ENCODE peak calls at places on chromosome 1, in six cellular contexts. U is T-helper 1 cell, R is T-helper 17 cell, L is A549, S is ELF-1, K is SHP77. J is an unnamed sample.

GRCh38 chr1:94000531-94001282 is 91.5 kb upstream of the GCLM start:
- DNase-seq in K (no peak), R (no peak), U (no peak), L (no peak), S (no peak), J (peak; percentile 26)

GRCh38 chr1:34800214-34800613 is 7.4 kb downstream of the GJA4 start:
- DNase-seq in R (no peak), K (no peak), L (no peak), U (no peak), S (no peak), J (no peak)

GRCh38 chr1:22472596-22472995 is 20.9 kb downstream of the ZBTB40 start:
- DNase-seq in K (no peak), S (peak; percentile 23), U (no peak), R (no peak), L (no peak), J (no peak)

GRCh38 chr1:2105781-2106524 is 55.7 kb downstream of the PRKCZ start:
- DNase-seq in K (no peak), L (no peak), S (no peak), R (no peak), U (no peak), J (no peak)

GRCh38 chr1:51336711-51337110 is 6.3 kb upstream of the TTC39A start:
- DNase-seq in S (no peak), L (no peak), U (no peak), K (no peak), R (no peak), J (no peak)

GRCh38 chr1:96520542-96520941 is 201.0 kb upstream of the PTBP2 start:
- DNase-seq in L (no peak), R (no peak), K (no peak), U (no peak), S (no peak), J (no peak)

GRCh38 chr1:81949421-81949820 is 148.7 kb downstream of the ADGRL2 start:
- DNase-seq in U (no peak), S (no peak), L (no peak), R (no peak), K (no peak), J (no peak)

GRCh38 chr1:20484526-20485462 is 1.2 kb downstream of the CAMK2N1 start:
- DNase-seq in K (no peak), R (no peak), L (no peak), S (peak; percentile 27), U (no peak), J (no peak)

GRCh38 chr1:24897263-24898151 is 32.6 kb downstream of the RUNX3 start:
- DNase-seq in K (no peak), U (no peak), S (no peak), L (no peak), R (no peak), J (no peak)

GRCh38 chr1:194755241-194755953 is 1569.0 kb upstream of the B3GALT2 start:
- DNase-seq in L (no peak), R (no peak), K (no peak), S (no peak), U (no peak), J (no peak)

GRCh38 chr1:21685944-21686678 is 17.0 kb upstream of the RAP1GAP start:
- DNase-seq in L (no peak), R (no peak), S (no peak), K (no peak), U (no peak), J (no peak)

GRCh38 chr1:246782120-246782900 is 58.1 kb downstream of the SCCPDH start:
- DNase-seq in K (peak; percentile 83), R (no peak), S (no peak), U (no peak), L (no peak), J (no peak)

GRCh38 chr1:17844146-17844826 is 89.2 kb downstream of the ACTL8 start:
- DNase-seq in R (no peak), L (no peak), S (no peak), K (no peak), U (no peak), J (no peak)

GRCh38 chr1:40848530-40849189 is 13.5 kb downstream of the CITED4 start:
- DNase-seq in R (no peak), U (no peak), S (peak; percentile 84), L (peak; percentile 74), K (peak; percentile 69), J (peak; percentile 74)

GRCh38 chr1:172951728-172952365 is 98.9 kb downstream of the TNFSF18 start:
- DNase-seq in U (no peak), K (no peak), L (no peak), R (no peak), S (no peak), J (no peak)

GRCh38 chr1:15090373-15090772 is 63.2 kb upstream of the TMEM51 start:
- DNase-seq in R (no peak), U (no peak), S (peak; percentile 84), K (peak; percentile 75), L (no peak), J (no peak)

GRCh38 chr1:38875811-38876210 is 2.7 kb upstream of the MYCBP start:
- DNase-seq in K (no peak), R (no peak), U (no peak), S (no peak), L (no peak), J (no peak)

GRCh38 chr1:59178339-59178744 is 118.6 kb upstream of the FGGY start:
- DNase-seq in R (no peak), S (no peak), L (no peak), K (no peak), U (no peak), J (no peak)

GRCh38 chr1:165235158-165235776 is 121.2 kb downstream of the LMX1A start:
- DNase-seq in S (peak; percentile 34), L (no peak), R (no peak), K (no peak), U (no peak), J (no peak)

GRCh38 chr1:81731989-81732388 is 68.7 kb upstream of the ADGRL2 start:
- DNase-seq in R (no peak), U (no peak), L (peak; percentile 9), K (no peak), S (no peak), J (no peak)

GRCh38 chr1:21793104-21793503 is 10.2 kb upstream of the USP48 start:
- DNase-seq in U (no peak), R (no peak), L (no peak), S (no peak), K (no peak), J (no peak)

J was measured in K562.